ENCODE peak calls at places on chromosomes 11 and 22, in ten cellular contexts. One of them, this sample, is unnamed.
A peak's percentile ranks its signal among the peaks of the same experiment; 100 is the strongest.

GRCh38 chr11:119190531-119190930 is 5.3 kb downstream of the NHERF4 start:
- DNase-seq in lower lobe of right lung: peak; percentile 31
- DNase-seq in stimulated activated CD8-positive, alpha-beta memory T cell treated with anti-CD3 and anti-CD28 coated beads, Interleukin-15, amount 100 ng/mL, for 1 hour: no peak
- DNase-seq in NCI-H1105: no peak
- DNase-seq in mucosa of gallbladder: no peak
- DNase-seq in GM10248: no peak
- DNase-seq in EH: no peak
- DNase-seq in HT-29: no peak
- DNase-seq in BJ: no peak
- DNase-seq in glutamatergic neuron: no peak
- DNase-seq in this sample: peak; percentile 56

GRCh38 chr11:64089493-64089892 is 53.8 kb downstream of the FLRT1 start:
- DNase-seq in lower lobe of right lung: peak; percentile 67
- DNase-seq in stimulated activated CD8-positive, alpha-beta memory T cell treated with anti-CD3 and anti-CD28 coated beads, Interleukin-15, amount 100 ng/mL, for 1 hour: no peak
- DNase-seq in NCI-H1105: no peak
- DNase-seq in mucosa of gallbladder: no peak
- DNase-seq in GM10248: no peak
- DNase-seq in EH: no peak
- DNase-seq in HT-29: no peak
- DNase-seq in BJ: no peak
- DNase-seq in glutamatergic neuron: no peak
- DNase-seq in this sample: no peak

GRCh38 chr11:1267441-1268100 is 41.9 kb downstream of the TOLLIP start:
- DNase-seq in lower lobe of right lung: no peak
- DNase-seq in stimulated activated CD8-positive, alpha-beta memory T cell treated with anti-CD3 and anti-CD28 coated beads, Interleukin-15, amount 100 ng/mL, for 1 hour: no peak
- DNase-seq in NCI-H1105: no peak
- DNase-seq in mucosa of gallbladder: no peak
- DNase-seq in GM10248: no peak
- DNase-seq in EH: peak; percentile 41
- DNase-seq in HT-29: no peak
- DNase-seq in BJ: no peak
- DNase-seq in glutamatergic neuron: no peak
- DNase-seq in this sample: no peak

GRCh38 chr11:46001427-46002049 is 79.1 kb downstream of the LARGE2 start:
- DNase-seq in lower lobe of right lung: no peak
- DNase-seq in stimulated activated CD8-positive, alpha-beta memory T cell treated with anti-CD3 and anti-CD28 coated beads, Interleukin-15, amount 100 ng/mL, for 1 hour: no peak
- DNase-seq in NCI-H1105: no peak
- DNase-seq in mucosa of gallbladder: no peak
- DNase-seq in GM10248: no peak
- DNase-seq in EH: peak; percentile 88
- DNase-seq in HT-29: no peak
- DNase-seq in BJ: peak; percentile 31
- DNase-seq in glutamatergic neuron: no peak
- DNase-seq in this sample: peak; percentile 43

GRCh38 chr11:106523921-106524320 is 446.5 kb downstream of the AASDHPPT start:
- DNase-seq in lower lobe of right lung: no peak
- DNase-seq in stimulated activated CD8-positive, alpha-beta memory T cell treated with anti-CD3 and anti-CD28 coated beads, Interleukin-15, amount 100 ng/mL, for 1 hour: no peak
- DNase-seq in NCI-H1105: no peak
- DNase-seq in mucosa of gallbladder: no peak
- DNase-seq in GM10248: no peak
- DNase-seq in EH: no peak
- DNase-seq in HT-29: no peak
- DNase-seq in BJ: no peak
- DNase-seq in glutamatergic neuron: no peak
- DNase-seq in this sample: no peak

GRCh38 chr22:30205281-30206115 is 41.1 kb downstream of the LIF start:
- DNase-seq in lower lobe of right lung: no peak
- DNase-seq in stimulated activated CD8-positive, alpha-beta memory T cell treated with anti-CD3 and anti-CD28 coated beads, Interleukin-15, amount 100 ng/mL, for 1 hour: no peak
- DNase-seq in NCI-H1105: no peak
- DNase-seq in mucosa of gallbladder: no peak
- DNase-seq in GM10248: no peak
- DNase-seq in EH: peak; percentile 97
- DNase-seq in HT-29: no peak
- DNase-seq in BJ: peak; percentile 94
- DNase-seq in glutamatergic neuron: no peak
- DNase-seq in this sample: peak; percentile 91

GRCh38 chr11:58494096-58494495 is 13.8 kb downstream of the OR5B21 start:
- DNase-seq in lower lobe of right lung: no peak
- DNase-seq in stimulated activated CD8-positive, alpha-beta memory T cell treated with anti-CD3 and anti-CD28 coated beads, Interleukin-15, amount 100 ng/mL, for 1 hour: no peak
- DNase-seq in NCI-H1105: no peak
- DNase-seq in mucosa of gallbladder: no peak
- DNase-seq in GM10248: no peak
- DNase-seq in EH: peak; percentile 66
- DNase-seq in HT-29: no peak
- DNase-seq in BJ: peak; percentile 55
- DNase-seq in glutamatergic neuron: no peak
- DNase-seq in this sample: peak; percentile 49

GRCh38 chr11:122276221-122276620 is 160.2 kb upstream of the BLID start:
- DNase-seq in lower lobe of right lung: no peak
- DNase-seq in stimulated activated CD8-positive, alpha-beta memory T cell treated with anti-CD3 and anti-CD28 coated beads, Interleukin-15, amount 100 ng/mL, for 1 hour: no peak
- DNase-seq in NCI-H1105: no peak
- DNase-seq in mucosa of gallbladder: no peak
- DNase-seq in GM10248: no peak
- DNase-seq in EH: no peak
- DNase-seq in HT-29: no peak
- DNase-seq in BJ: no peak
- DNase-seq in glutamatergic neuron: no peak
- DNase-seq in this sample: no peak

GRCh38 chr22:44736581-44737413 is 15.6 kb upstream of the ARHGAP8 start:
- DNase-seq in lower lobe of right lung: no peak
- DNase-seq in stimulated activated CD8-positive, alpha-beta memory T cell treated with anti-CD3 and anti-CD28 coated beads, Interleukin-15, amount 100 ng/mL, for 1 hour: no peak
- DNase-seq in NCI-H1105: no peak
- DNase-seq in mucosa of gallbladder: no peak
- DNase-seq in GM10248: no peak
- DNase-seq in EH: no peak
- DNase-seq in HT-29: no peak
- DNase-seq in BJ: no peak
- DNase-seq in glutamatergic neuron: no peak
- DNase-seq in this sample: no peak

GRCh38 chr22:40666151-40666848 is 13.0 kb upstream of the MCHR1 start:
- DNase-seq in lower lobe of right lung: no peak
- DNase-seq in stimulated activated CD8-positive, alpha-beta memory T cell treated with anti-CD3 and anti-CD28 coated beads, Interleukin-15, amount 100 ng/mL, for 1 hour: no peak
- DNase-seq in NCI-H1105: no peak
- DNase-seq in mucosa of gallbladder: no peak
- DNase-seq in GM10248: no peak
- DNase-seq in EH: peak; percentile 97
- DNase-seq in HT-29: no peak
- DNase-seq in BJ: peak; percentile 75
- DNase-seq in glutamatergic neuron: no peak
- DNase-seq in this sample: no peak

GRCh38 chr22:43235445-43236400 is 48.8 kb upstream of the TTLL12 start:
- DNase-seq in lower lobe of right lung: no peak
- DNase-seq in stimulated activated CD8-positive, alpha-beta memory T cell treated with anti-CD3 and anti-CD28 coated beads, Interleukin-15, amount 100 ng/mL, for 1 hour: no peak
- DNase-seq in NCI-H1105: no peak
- DNase-seq in mucosa of gallbladder: no peak
- DNase-seq in GM10248: no peak
- DNase-seq in EH: no peak
- DNase-seq in HT-29: no peak
- DNase-seq in BJ: no peak
- DNase-seq in glutamatergic neuron: no peak
- DNase-seq in this sample: no peak

GRCh38 chr11:553949-554398 is 6.6 kb downstream of the LMNTD2 start:
- DNase-seq in lower lobe of right lung: no peak
- DNase-seq in stimulated activated CD8-positive, alpha-beta memory T cell treated with anti-CD3 and anti-CD28 coated beads, Interleukin-15, amount 100 ng/mL, for 1 hour: no peak
- DNase-seq in NCI-H1105: no peak
- DNase-seq in mucosa of gallbladder: no peak
- DNase-seq in GM10248: no peak
- DNase-seq in EH: no peak
- DNase-seq in HT-29: no peak
- DNase-seq in BJ: no peak
- DNase-seq in glutamatergic neuron: no peak
- DNase-seq in this sample: no peak